ENCODE peak calls at places on chromosomes 6 and 20, in four cellular contexts. N, U, M and E are unnamed samples.

GRCh38 chr6:15945593-15946159 is 183.2 kb upstream of the MYLIP start:
- DNase-seq in N (no peak), U (no peak), M (no peak), E (no peak)

GRCh38 chr6:42618686-42619085 is 54.9 kb downstream of the UBR2 start:
- DNase-seq in N (no peak), U (no peak), M (no peak), E (no peak)

GRCh38 chr6:25223421-25224052 is 55.6 kb upstream of the CARMIL1 start:
- DNase-seq in N (peak), U (peak), M (peak), E (no peak)

GRCh38 chr20:12237772-12238171 is 320.1 kb downstream of the BTBD3 start:
- DNase-seq in N (no peak), U (no peak), M (peak), E (no peak)

GRCh38 chr6:52317841-52318581 is 33.5 kb upstream of the MCM3 start:
- DNase-seq in N (no peak), U (no peak), M (no peak), E (no peak)

GRCh38 chr6:41199427-41200246 is 1.3 kb downstream of the TREML2 start:
- DNase-seq in N (no peak), U (no peak), M (no peak), E (no peak)

GRCh38 chr20:24612799-24613775 is 143.7 kb downstream of the SYNDIG1 start:
- DNase-seq in N (no peak), U (no peak), M (no peak), E (no peak)

GRCh38 chr6:93252930-93253329 is 166.4 kb downstream of the EPHA7 start:
- DNase-seq in N (no peak), U (no peak), M (no peak), E (no peak)

GRCh38 chr6:122426597-122426996 is 27.1 kb downstream of the HSF2 start:
- DNase-seq in N (no peak), U (no peak), M (no peak), E (no peak)

GRCh38 chr6:72403413-72403812 is 218.5 kb upstream of the KCNQ5 start:
- DNase-seq in N (no peak), U (no peak), M (no peak), E (no peak)

GRCh38 chr20:13464702-13465101 is 174.0 kb downstream of the TASP1 start:
- DNase-seq in N (no peak), U (no peak), M (no peak), E (no peak)

GRCh38 chr6:6696867-6697531 is 108.5 kb downstream of the LY86 start:
- DNase-seq in N (no peak), U (peak), M (peak), E (peak)

GRCh38 chr6:27250955-27251671 is 3.6 kb downstream of the PRSS16 start:
- DNase-seq in N (peak), U (peak), M (peak), E (peak)

GRCh38 chr6:97316982-97317381 is 34.0 kb upstream of the MMS22L start:
- DNase-seq in N (no peak), U (no peak), M (no peak), E (no peak)

GRCh38 chr6:51868591-51869355 is 218.6 kb downstream of the PKHD1 start:
- DNase-seq in N (no peak), U (no peak), M (no peak), E (no peak)

GRCh38 chr6:27119761-27120160 is 127.7 kb upstream of the PRSS16 start:
- DNase-seq in N (no peak), U (no peak), M (no peak), E (no peak)